ENCODE peak calls at places on chromosomes 12 and 14, in eight cellular contexts. B is fibroblast of lung, R is left ventricle myocardium inferior, Y is right lobe of liver, V is upper lobe of right lung, J is cardiac fibroblast, A is breast epithelium, W is MM.1S. Q is an unnamed sample.

GRCh38 chr14:55136868-55137785 is 8.1 kb downstream of the LGALS3 start:
- DNase-seq in B (peak), R (peak), Y (no peak), V (no peak), J (peak), A (peak), W (no peak), Q (no peak)

GRCh38 chr12:59839514-59839913 is 243.7 kb downstream of the SLC16A7 start:
- DNase-seq in B (no peak), R (no peak), Y (no peak), V (no peak), J (peak), A (no peak), W (no peak), Q (no peak)

GRCh38 chr12:12720052-12720451 is 2.9 kb downstream of the CDKN1B start:
- DNase-seq in B (no peak), R (no peak), Y (no peak), V (no peak), J (no peak), A (no peak), W (peak), Q (no peak)

GRCh38 chr14:24429395-24430142 is at the start of the genes CBLN3 and KHNYN:
- DNase-seq in B (peak), R (peak), Y (peak), V (peak), J (peak), A (peak), W (peak), Q (peak)

GRCh38 chr12:114916531-114916930 is 232.6 kb upstream of the TBX3 start:
- DNase-seq in B (peak), R (no peak), Y (no peak), V (no peak), J (peak), A (no peak), W (no peak), Q (no peak)

GRCh38 chr14:60272177-60272576 is 23.2 kb downstream of the PPM1A start:
- DNase-seq in B (no peak), R (no peak), Y (no peak), V (no peak), J (no peak), A (no peak), W (no peak), Q (no peak)

GRCh38 chr12:104680506-104680905 is 223.8 kb downstream of the CHST11 start:
- DNase-seq in B (no peak), R (no peak), Y (no peak), V (no peak), J (no peak), A (no peak), W (no peak), Q (no peak)

GRCh38 chr12:106415134-106415533 is 57.6 kb downstream of the POLR3B start:
- DNase-seq in B (no peak), R (no peak), Y (no peak), V (no peak), J (peak), A (no peak), W (no peak), Q (no peak)

GRCh38 chr12:76220980-76221379 is 127.2 kb downstream of the BBS10 start:
- DNase-seq in B (no peak), R (no peak), Y (no peak), V (no peak), J (no peak), A (no peak), W (no peak), Q (no peak)

GRCh38 chr14:63308723-63309317 is 9.9 kb downstream of the GPHB5 start:
- DNase-seq in B (peak), R (no peak), Y (peak), V (no peak), J (peak), A (no peak), W (no peak), Q (no peak)
- TF ChIP-seq CTCF in B (peak), R (peak), Y (peak), V (peak), J (peak), A (no peak), W (peak), Q (peak)

GRCh38 chr14:102225936-102226335 is 79.0 kb downstream of the MOK start:
- DNase-seq in B (no peak), R (no peak), Y (no peak), V (no peak), J (no peak), A (no peak), W (no peak), Q (no peak)

GRCh38 chr14:102227184-102227964 is 77.6 kb downstream of the MOK start:
- DNase-seq in B (no peak), R (no peak), Y (no peak), V (no peak), J (no peak), A (no peak), W (no peak), Q (no peak)

GRCh38 chr14:102229071-102229738 is 75.8 kb downstream of the MOK start:
- DNase-seq in B (no peak), R (no peak), Y (no peak), V (no peak), J (no peak), A (no peak), W (no peak), Q (no peak)

GRCh38 chr14:102225386-102225785 is 79.6 kb downstream of the MOK start:
- DNase-seq in B (no peak), R (no peak), Y (no peak), V (no peak), J (no peak), A (no peak), W (no peak), Q (no peak)

DNA sequence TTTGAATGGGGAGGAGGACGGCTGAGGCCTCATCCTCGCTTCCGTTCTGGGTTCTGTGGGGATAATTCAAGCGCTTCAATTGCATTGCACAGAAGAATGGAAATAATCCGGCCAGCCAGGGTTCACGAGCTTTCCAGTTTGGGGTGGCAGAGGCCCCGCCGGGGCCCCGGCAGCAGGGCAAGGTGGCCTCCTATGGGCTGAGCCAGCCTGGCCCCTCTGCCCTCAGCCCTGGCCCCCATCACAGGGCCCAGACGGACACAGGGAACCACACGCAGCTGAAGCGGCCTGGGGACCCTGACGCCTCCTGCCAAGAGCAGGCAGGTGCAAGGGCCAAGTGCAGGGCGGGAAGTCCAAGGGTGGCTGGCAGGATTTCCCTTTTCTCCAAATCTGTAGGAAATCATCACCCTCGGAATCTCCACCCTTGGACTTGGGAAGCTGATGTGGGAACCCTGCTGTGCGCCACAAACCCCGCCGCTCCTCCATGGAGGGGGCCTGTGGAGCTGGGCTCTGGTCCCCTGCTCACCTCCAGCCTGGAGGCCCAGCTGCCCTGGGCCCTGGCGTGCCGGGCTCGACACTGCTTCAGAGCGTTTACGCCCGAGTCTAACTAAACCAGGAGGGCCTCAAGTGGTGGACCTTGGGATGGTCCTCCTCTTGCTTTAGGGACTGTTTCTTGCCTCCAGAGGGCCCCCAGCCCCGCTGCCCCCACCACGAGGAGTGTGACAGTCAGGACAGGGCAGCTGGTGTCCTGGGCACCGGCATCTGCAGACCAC is 78.4 kb downstream of the MOK start:
- DNase-seq in B (no peak), R (no peak), Y (no peak), V (no peak), J (no peak), A (no peak), W (no peak), Q (no peak)
- TF ChIP-seq CTCF in B (no peak), R (no peak), Y (no peak), V (no peak), J (no peak), A (no peak), W (no peak), Q (no peak)

DNA sequence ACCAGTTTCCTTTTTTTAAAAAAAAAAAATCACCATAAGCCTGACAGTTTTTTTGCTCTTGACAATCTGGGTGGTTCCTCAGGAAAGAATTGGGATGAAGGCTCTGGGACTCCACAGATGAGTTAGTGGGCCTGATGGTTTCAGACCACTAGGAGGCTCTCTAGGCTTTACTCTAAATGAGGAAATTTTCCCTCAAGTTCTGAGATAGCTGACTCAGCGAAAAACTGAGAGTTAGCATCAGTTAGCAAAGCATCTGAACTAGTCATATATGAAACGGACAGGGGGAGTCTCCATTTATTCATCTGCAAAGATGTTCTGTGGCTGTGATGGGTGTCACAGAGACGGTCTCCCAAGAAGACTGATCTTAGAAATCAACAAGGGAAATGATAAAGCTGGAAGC is 314.3 kb upstream of the OR4E1 start:
- DNase-seq in B (peak), R (no peak), Y (no peak), V (no peak), J (peak), A (no peak), W (peak), Q (no peak)
- TF ChIP-seq CTCF in B (peak), R (peak), Y (peak), V (peak), J (peak), A (no peak), W (peak), Q (no peak)

DNA sequence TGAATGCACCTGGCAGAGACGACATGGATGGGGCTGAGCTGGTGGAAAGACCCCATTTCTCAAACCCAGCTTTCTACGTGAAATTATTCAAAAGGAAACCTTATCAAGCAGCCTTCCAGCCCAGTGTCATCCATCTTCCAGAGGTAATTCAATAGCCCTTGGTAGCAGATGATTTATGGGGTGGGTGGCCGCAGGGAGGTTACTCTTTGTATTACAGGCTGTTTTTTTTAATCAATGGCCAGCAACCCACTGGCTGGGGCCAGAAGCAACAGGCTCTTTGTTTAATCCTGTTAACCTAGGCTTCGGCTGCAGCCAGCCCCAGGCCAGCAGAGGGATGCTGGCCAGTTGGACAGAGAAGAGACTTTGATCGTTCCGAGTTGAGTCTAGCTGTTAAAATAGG is 139.8 kb upstream of the SRRM4 start:
- DNase-seq in B (no peak), R (no peak), Y (no peak), V (no peak), J (no peak), A (no peak), W (no peak), Q (no peak)
- TF ChIP-seq CTCF in B (no peak), R (no peak), Y (no peak), V (no peak), J (no peak), A (no peak), W (no peak), Q (no peak)

GRCh38 chr12:46382425-46382973 is 9.9 kb upstream of the SLC38A2 start:
- DNase-seq in B (peak), R (no peak), Y (no peak), V (no peak), J (no peak), A (no peak), W (no peak), Q (no peak)

GRCh38 chr12:46383654-46384450 is 11.3 kb upstream of the SLC38A2 start:
- DNase-seq in B (peak), R (peak), Y (peak), V (peak), J (peak), A (peak), W (peak), Q (peak)

GRCh38 chr12:46380881-46381280 is 8.3 kb upstream of the SLC38A2 start:
- DNase-seq in B (no peak), R (no peak), Y (no peak), V (no peak), J (peak), A (no peak), W (no peak), Q (no peak)

GRCh38 chr12:46384451-46385301 is 12.1 kb upstream of the SLC38A2 start:
- DNase-seq in B (peak), R (no peak), Y (no peak), V (no peak), J (peak), A (no peak), W (no peak), Q (no peak)

DNA sequence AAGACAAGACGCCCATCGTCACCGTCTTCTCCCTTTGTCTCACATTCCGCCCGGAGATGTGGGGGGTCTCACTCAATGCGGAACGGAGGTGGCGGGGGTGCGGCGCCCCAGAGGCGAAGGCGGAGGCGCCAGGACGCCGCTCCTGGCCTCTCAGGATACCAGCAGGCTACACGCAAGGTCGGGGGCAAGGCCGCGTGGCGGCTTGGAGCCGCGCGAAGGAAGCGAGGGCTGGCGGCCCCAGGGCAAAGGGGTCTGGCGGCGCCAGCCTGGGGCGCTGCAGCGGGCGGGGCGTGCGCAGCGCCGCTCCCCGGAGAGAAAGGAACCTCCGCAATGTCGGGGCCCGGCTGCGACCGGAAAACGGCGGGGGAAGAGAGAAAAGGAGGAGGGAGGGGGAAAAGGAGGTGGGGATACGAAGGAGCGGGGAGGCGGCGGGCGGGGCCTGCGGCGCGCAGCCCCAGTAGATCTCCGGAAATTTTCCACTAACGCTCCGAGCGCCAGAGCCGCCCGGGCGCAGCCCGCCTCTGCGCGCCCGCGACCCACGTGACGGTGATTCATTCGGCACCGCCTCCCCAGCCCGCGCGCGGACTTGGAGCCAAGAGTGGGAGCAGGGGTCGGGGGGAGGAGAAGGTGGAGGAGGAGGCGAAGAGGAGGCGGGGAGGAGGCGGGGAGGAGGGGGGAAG is 10.5 kb upstream of the SLC38A2 start:
- DNase-seq in B (peak), R (peak), Y (peak), V (peak), J (peak), A (peak), W (peak), Q (peak)
- TF ChIP-seq CTCF in B (no peak), R (peak), Y (peak), V (peak), J (no peak), A (peak), W (peak), Q (peak)

GRCh38 chr14:106843376-106843775 is 1317.0 kb downstream of the TMEM121 start:
- DNase-seq in B (no peak), R (no peak), Y (no peak), V (no peak), J (no peak), A (no peak), W (no peak), Q (no peak)

GRCh38 chr14:106841701-106842100 is 1315.3 kb downstream of the TMEM121 start:
- DNase-seq in B (no peak), R (no peak), Y (no peak), V (no peak), J (no peak), A (no peak), W (no peak), Q (no peak)

GRCh38 chr14:106843951-106844483 is 1317.6 kb downstream of the TMEM121 start:
- DNase-seq in B (no peak), R (no peak), Y (no peak), V (peak), J (no peak), A (no peak), W (peak), Q (peak)

GRCh38 chr14:106844608-106845285 is 1318.4 kb downstream of the TMEM121 start:
- DNase-seq in B (no peak), R (peak), Y (peak), V (peak), J (no peak), A (no peak), W (no peak), Q (peak)

GRCh38 chr14:106842687-106843086 is 1316.3 kb downstream of the TMEM121 start:
- DNase-seq in B (no peak), R (no peak), Y (peak), V (no peak), J (no peak), A (no peak), W (no peak), Q (no peak)
- TF ChIP-seq CTCF in B (no peak), R (peak), Y (peak), V (peak), J (peak), A (no peak), W (peak), Q (peak)

GRCh38 chr12:128951448-128951847 is 98.2 kb downstream of the GLT1D1 start:
- DNase-seq in B (no peak), R (no peak), Y (no peak), V (no peak), J (no peak), A (no peak), W (no peak), Q (no peak)
- TF ChIP-seq CTCF in B (no peak), R (no peak), Y (no peak), V (no peak), J (no peak), A (no peak), W (no peak), Q (no peak)

Q was measured in GM13976.